ENCODE peak calls at places on chromosomes 2 and 18, in ten cellular contexts. L is thoracic aorta; R is stimulated activated CD8-positive, alpha-beta memory T cell treated with anti-CD3 and anti-CD28 coated beads, Interleukin-12 subunit alpha, Interleukin-12 subunit beta, amount 100 ng/mL, for 1 hour; X is NCI-H1417; W is cerebellar cortex; I is T-helper 2 cell treated with Interferon-gamma antibody and Interleukin-4, amounts not matched to agents 5 μg/mL and 100 μg/mL, for 36 hours; Z is posterior cingulate gyrus; J is LoVo; A is activated naive CD4-positive, alpha-beta T cell; Q is stimulated activated CD4-positive, alpha-beta T cell treated with anti-CD3 and anti-CD28 coated beads, Interleukin-1b, Interleukin-23, amount 100 ng/mL, for 24 hours. K is an unnamed sample.

GRCh38 chr2:176002684-176003225 is 688 bp upstream of the LNPK start:
- DNase-seq in L (no peak), R (no peak), X (peak), W (peak), I (peak), Z (no peak), J (no peak), A (no peak), Q (no peak), K (no peak)

GRCh38 chr2:226873051-226873620 is 37.3 kb downstream of the RHBDD1 start:
- DNase-seq in L (no peak), R (no peak), X (no peak), W (no peak), I (no peak), Z (no peak), J (no peak), A (no peak), Q (no peak), K (no peak)

GRCh38 chr2:37357053-37357452 is 12.6 kb downstream of the QPCT start:
- DNase-seq in L (no peak), R (no peak), X (no peak), W (no peak), I (no peak), Z (no peak), J (no peak), A (no peak), Q (no peak), K (no peak)

GRCh38 chr2:214604861-214605260 is 194.0 kb downstream of the VWC2L start:
- DNase-seq in L (no peak), R (no peak), X (no peak), W (no peak), I (no peak), Z (no peak), J (no peak), A (no peak), Q (no peak), K (no peak)

GRCh38 chr2:29281585-29281984 is 166.4 kb downstream of the CLIP4 start:
- DNase-seq in L (no peak), R (no peak), X (peak), W (peak), I (no peak), Z (peak), J (peak), A (no peak), Q (no peak), K (no peak)

GRCh38 chr2:237739101-237739500 is 59.5 kb upstream of the RBM44 start:
- DNase-seq in L (peak), R (no peak), X (no peak), W (no peak), I (no peak), Z (no peak), J (no peak), A (no peak), Q (no peak), K (no peak)

GRCh38 chr18:64720781-64721464 is 572.0 kb upstream of the LINC00305 start:
- DNase-seq in L (no peak), R (no peak), X (no peak), W (peak), I (no peak), Z (no peak), J (no peak), A (no peak), Q (no peak), K (no peak)

GRCh38 chr2:28377984-28378678 is 14.5 kb upstream of the FOSL2 start:
- DNase-seq in L (no peak), R (no peak), X (no peak), W (no peak), I (no peak), Z (peak), J (peak), A (no peak), Q (no peak), K (no peak)

GRCh38 chr2:67037655-67038054 is 359.5 kb upstream of the ETAA1 start:
- DNase-seq in L (no peak), R (no peak), X (peak), W (no peak), I (no peak), Z (no peak), J (no peak), A (no peak), Q (no peak), K (no peak)

GRCh38 chr18:13889661-13890060 is 25.7 kb downstream of the MC2R start:
- DNase-seq in L (no peak), R (no peak), X (no peak), W (no peak), I (no peak), Z (no peak), J (peak), A (no peak), Q (no peak), K (no peak)